ENCODE peak calls at places on chromosomes 5 and 9, in nine cellular contexts. Q is H9, M is HFFc6, P is AG10803, J is AG04450, L is nephron progenitor cell, V is IMR-90, W is type B pancreatic cell, K is lower lobe of right lung. F is an unnamed sample.

GRCh38 chr5:108924457-108924961 is 176.8 kb downstream of the FER start:
- DNase-seq in L (no peak), M (no peak), K (no peak), W (no peak), J (no peak), V (no peak), P (no peak), Q (no peak), F (no peak)

GRCh38 chr9:115374724-115375268 is 256.8 kb upstream of the TNC start:
- DNase-seq in Q (no peak), K (no peak), V (no peak), W (no peak), L (no peak), M (no peak), J (no peak), P (no peak), F (no peak)

GRCh38 chr9:33426843-33427293 is 20.5 kb downstream of the AQP3 start:
- DNase-seq in Q (no peak), L (no peak), K (no peak), J (no peak), P (no peak), W (no peak), V (no peak), M (no peak), F (no peak)

GRCh38 chr5:174514983-174515394 is 209.4 kb upstream of the MSX2 start:
- DNase-seq in V (no peak), W (no peak), L (no peak), J (no peak), Q (no peak), K (no peak), M (no peak), P (no peak), F (no peak)

GRCh38 chr5:136810198-136810823 is 445.0 kb upstream of the TRPC7 start:
- DNase-seq in Q (no peak), J (peak), L (no peak), V (peak), K (no peak), M (peak), P (peak), W (no peak), F (peak)

GRCh38 chr5:68258531-68258930 is 43.0 kb downstream of the PIK3R1 start:
- DNase-seq in Q (no peak), L (no peak), J (no peak), M (no peak), V (no peak), P (no peak), K (no peak), W (no peak), F (no peak)

GRCh38 chr9:95124582-95125359 is 192.7 kb downstream of the FANCC start:
- DNase-seq in L (no peak), M (no peak), P (peak), V (no peak), Q (peak), K (no peak), W (no peak), J (no peak), F (no peak)

GRCh38 chr9:38003946-38004808 is 64.8 kb downstream of the SHB start:
- DNase-seq in P (no peak), L (no peak), J (no peak), Q (no peak), V (no peak), M (no peak), W (no peak), K (no peak), F (no peak)

GRCh38 chr9:126761274-126761673 is 43.6 kb upstream of the ZBTB43 start:
- DNase-seq in Q (no peak), L (no peak), P (no peak), M (no peak), J (no peak), V (no peak), K (no peak), W (no peak), F (no peak)

GRCh38 chr5:64587370-64587769 is 81.6 kb downstream of the RGS7BP start:
- DNase-seq in L (no peak), J (no peak), Q (no peak), V (no peak), M (no peak), W (no peak), P (no peak), K (no peak), F (no peak)

GRCh38 chr5:170225326-170226137 is 7.3 kb upstream of the C5orf58 start:
- DNase-seq in P (peak), J (no peak), V (peak), Q (peak), W (no peak), L (peak), K (peak), M (peak), F (peak)

GRCh38 chr5:39714036-39714698 is 289.4 kb upstream of the DAB2 start:
- DNase-seq in V (peak), P (peak), Q (peak), L (peak), M (peak), W (no peak), J (peak), K (no peak), F (peak)

GRCh38 chr9:21964925-21965385 is 29.2 kb downstream of the CDKN2A start:
- DNase-seq in V (no peak), K (no peak), L (peak), Q (peak), W (no peak), P (peak), M (no peak), J (no peak), F (no peak)

GRCh38 chr9:21967169-21967568 is 27.0 kb downstream of the CDKN2A start:
- DNase-seq in P (no peak), W (no peak), L (no peak), M (no peak), J (no peak), K (no peak), Q (peak), V (no peak), F (no peak)

GRCh38 chr9:21967707-21968106 is 26.5 kb downstream of the CDKN2A start:
- DNase-seq in W (no peak), J (no peak), L (no peak), Q (no peak), V (no peak), M (no peak), P (no peak), K (no peak), F (no peak)

GRCh38 chr9:21966140-21966851 is 27.9 kb downstream of the CDKN2A start:
- DNase-seq in L (no peak), K (no peak), V (no peak), J (no peak), M (no peak), Q (peak), P (no peak), W (no peak), F (no peak)

GRCh38 chr9:21965401-21965951 is 28.7 kb downstream of the CDKN2A start:
- DNase-seq in V (peak), W (no peak), K (no peak), J (peak), M (peak), Q (peak), L (peak), P (peak), F (no peak)
- TF ChIP-seq CTCF in V (peak), W (peak), K (peak), J (peak), M (peak), Q (peak), L (peak), P (peak), F (peak)

GRCh38 chr5:8410618-8411017 is 541.7 kb downstream of the MTRR start:
- DNase-seq in V (no peak), K (no peak), W (no peak), L (no peak), M (no peak), Q (no peak), J (no peak), P (no peak), F (no peak)
- TF ChIP-seq CTCF in V (no peak), K (no peak), W (no peak), L (no peak), M (no peak), Q (no peak), J (no peak), P (no peak), F (no peak)

DNA sequence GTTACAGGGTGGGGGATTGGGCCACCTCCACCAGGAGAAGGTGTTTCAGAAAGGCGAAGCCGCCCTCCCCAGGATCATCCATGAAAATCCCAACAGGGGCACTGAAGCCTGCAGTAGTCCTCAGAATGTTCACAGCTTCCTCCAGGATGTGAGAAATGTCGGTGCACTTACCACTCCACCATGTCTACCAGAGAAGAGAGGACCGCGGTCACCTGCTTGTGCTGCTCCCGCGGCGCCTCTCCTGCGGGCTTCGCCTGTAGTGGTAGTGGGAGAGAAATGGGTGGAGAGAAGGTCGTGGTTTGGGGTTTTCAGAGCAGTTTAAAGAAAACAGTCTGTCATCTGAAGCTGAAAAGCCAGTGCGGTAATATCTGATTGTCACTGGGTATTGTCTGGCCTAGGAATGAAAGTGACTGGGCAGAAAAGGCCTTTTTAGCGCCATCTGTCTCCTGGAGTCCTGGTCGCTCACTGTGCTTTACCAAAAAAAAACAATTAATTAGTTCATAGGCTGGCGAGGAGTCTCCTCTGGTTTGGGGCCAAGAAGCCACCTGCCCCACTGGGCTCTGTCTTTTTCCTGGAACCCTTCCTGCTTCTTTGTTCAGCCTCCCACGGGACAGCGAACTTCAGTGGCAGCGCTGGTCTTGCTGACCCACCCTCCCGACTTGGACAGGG is 23.0 kb upstream of the PPP1R26 start:
- DNase-seq in Q (no peak), P (no peak), W (no peak), J (no peak), L (no peak), M (no peak), V (no peak), K (no peak), F (no peak)
- TF ChIP-seq CTCF in Q (no peak), P (no peak), W (no peak), J (no peak), L (no peak), M (no peak), V (no peak), K (no peak), F (no peak)

DNA sequence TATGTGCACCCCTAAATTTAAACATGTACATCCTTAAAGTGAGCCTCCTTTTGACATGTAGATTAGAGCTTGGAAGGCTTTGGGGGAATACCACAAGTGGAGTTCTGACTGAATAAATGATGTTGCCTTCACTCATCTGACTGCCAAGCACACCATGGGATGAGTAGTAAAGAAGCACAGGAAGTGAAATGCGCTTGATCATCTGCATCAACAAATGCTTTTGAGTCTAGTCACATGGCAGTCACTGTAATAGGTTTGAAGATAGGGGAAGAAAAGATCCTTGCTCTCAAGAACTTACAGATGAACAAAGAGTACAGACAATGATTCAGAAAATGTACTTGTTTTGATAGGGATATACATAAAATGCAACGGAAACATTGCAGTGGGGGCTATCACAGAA is 62.0 kb upstream of the STARD4 start:
- DNase-seq in M (peak), P (no peak), Q (no peak), W (no peak), V (peak), L (no peak), J (no peak), K (no peak), F (no peak)
- TF ChIP-seq CTCF in M (no peak), P (no peak), Q (no peak), W (no peak), V (no peak), L (no peak), J (no peak), K (no peak), F (no peak)

GRCh38 chr9:92747459-92748232 is 17.0 kb downstream of the BICD2 start:
- DNase-seq in L (no peak), M (no peak), V (peak), K (no peak), Q (no peak), J (no peak), W (no peak), P (no peak), F (no peak)

GRCh38 chr9:92748233-92748497 is 16.5 kb downstream of the BICD2 start:
- DNase-seq in P (no peak), J (no peak), M (no peak), L (no peak), K (no peak), W (no peak), V (no peak), Q (no peak), F (no peak)

GRCh38 chr9:92746567-92747458 is 17.8 kb downstream of the BICD2 start:
- DNase-seq in W (no peak), K (no peak), M (no peak), V (peak), P (no peak), Q (peak), L (no peak), J (no peak), F (no peak)

GRCh38 chr9:92749934-92750315 is 14.7 kb downstream of the BICD2 start:
- DNase-seq in K (no peak), L (no peak), Q (no peak), M (no peak), J (no peak), P (peak), W (no peak), V (peak), F (no peak)

DNA sequence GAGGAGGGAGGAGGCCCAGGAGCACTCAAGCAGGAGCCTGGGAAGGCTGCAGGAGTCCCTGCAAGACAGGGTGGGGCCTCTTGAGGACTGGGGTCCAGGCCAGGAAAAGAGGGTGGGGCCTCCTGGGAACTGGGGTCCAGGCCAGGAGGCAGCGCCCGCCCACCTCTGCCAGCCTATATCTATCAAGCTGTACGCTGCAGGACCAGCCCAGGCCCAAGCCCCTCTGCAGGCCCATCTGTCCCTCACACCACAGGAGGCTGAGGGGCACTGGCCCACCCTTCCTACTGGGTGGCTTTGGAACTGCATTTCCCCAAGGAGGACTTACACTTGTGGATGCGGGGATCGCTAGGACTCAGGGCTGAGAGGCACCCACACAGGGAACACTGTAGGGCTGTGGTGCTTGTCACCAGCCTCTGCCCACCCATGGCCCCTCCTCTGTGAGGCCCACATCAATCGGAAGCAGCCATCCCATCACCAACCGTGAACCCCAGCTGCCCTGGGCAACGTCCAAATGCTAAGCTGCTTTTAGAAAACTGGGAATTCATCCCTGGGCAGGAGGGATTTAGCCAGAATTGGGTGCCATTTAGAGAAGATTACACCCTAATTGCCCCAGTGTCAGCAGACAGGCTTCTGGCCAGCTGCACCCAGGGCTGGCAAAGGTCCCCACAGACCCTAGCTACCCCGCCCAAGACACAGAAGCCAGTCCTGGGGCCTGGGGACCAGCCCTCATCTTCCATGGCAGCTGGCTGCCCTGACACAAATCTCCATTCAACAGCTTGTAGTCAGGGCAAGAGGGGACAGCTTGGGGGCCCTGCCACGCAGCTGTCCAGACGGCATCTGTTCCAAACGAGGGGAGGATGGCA is 15.3 kb downstream of the BICD2 start:
- DNase-seq in W (no peak), P (no peak), M (no peak), V (no peak), J (no peak), L (no peak), Q (peak), K (no peak), F (no peak)
- TF ChIP-seq CTCF in W (no peak), P (peak), M (no peak), V (no peak), J (no peak), L (no peak), Q (no peak), K (peak), F (no peak)

DNA sequence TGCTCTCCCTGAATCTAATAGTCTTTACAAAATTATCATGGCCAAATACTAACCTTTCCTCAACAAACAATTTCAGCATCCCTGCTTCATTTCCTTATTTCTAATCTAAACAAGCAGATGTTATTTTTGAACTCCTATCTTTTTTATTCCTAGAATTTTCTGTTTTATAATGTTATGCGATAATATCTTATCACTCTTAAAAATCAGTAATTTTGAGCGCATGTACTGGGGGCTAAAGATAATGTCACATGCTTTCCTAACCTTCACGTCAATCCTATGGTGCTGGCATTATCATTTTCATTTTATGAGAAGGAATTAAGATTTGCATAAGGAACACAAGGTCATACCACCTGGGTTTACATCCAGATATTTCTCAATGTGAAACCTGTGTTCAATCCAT is 648.0 kb downstream of the BRINP1 start:
- DNase-seq in P (no peak), W (no peak), J (no peak), K (no peak), M (no peak), V (no peak), L (no peak), Q (no peak), F (no peak)
- TF ChIP-seq CTCF in P (no peak), W (no peak), J (no peak), K (no peak), M (no peak), V (no peak), L (no peak), Q (no peak), F (no peak)

GRCh38 chr9:112332272-112332671 is 1.1 kb downstream of the PTBP3 start:
- DNase-seq in Q (no peak), W (no peak), V (no peak), M (no peak), K (no peak), L (no peak), J (no peak), P (no peak), F (no peak)

GRCh38 chr9:112332977-112333638 is at the start of gene PTBP3:
- DNase-seq in P (peak), Q (peak), W (peak), J (peak), K (peak), V (peak), M (peak), L (peak), F (no peak)

GRCh38 chr9:112332674-112332976 is 794 bp downstream of the PTBP3 start:
- DNase-seq in V (no peak), M (no peak), Q (no peak), P (no peak), J (no peak), W (no peak), K (no peak), L (no peak), F (no peak)

GRCh38 chr9:112334319-112334828 is 955 bp upstream of the PTBP3 start:
- DNase-seq in M (peak), V (peak), W (no peak), K (no peak), L (no peak), P (peak), J (no peak), Q (no peak), F (no peak)

DNA sequence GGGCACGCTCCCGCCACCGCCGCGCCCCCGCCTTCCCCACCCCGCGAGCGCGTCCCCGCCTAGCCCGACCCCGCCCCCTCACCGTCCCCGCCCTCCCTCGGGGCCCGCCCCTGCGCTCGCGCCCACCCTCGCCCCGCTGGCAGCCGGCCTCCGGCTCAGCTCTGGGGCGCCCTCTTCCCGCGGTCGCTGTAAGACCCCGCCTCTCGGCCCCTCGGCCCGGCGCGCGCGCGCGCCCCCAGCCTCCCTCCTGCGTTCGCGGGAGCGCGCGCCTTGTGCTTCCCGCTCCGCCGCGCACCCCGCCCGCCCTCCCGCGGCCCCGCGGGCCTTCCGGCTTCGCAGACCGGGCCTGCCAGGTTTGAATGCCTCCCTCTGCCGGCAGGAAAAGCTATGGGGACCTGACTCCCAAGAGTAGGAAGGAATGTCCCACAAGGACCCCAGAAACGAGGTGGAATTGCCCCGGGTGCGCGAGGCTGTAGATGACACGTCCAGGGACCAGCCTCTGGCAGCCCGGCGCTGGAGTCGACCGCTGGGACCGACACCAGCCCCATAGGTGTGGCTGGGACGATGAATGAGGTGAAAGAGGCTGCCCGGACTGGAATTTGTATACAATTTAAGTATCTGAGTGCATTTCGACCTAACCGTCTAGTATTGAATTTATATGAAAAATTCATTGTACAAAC is 360 bp upstream of the PTBP3 start:
- DNase-seq in P (peak), M (peak), J (peak), W (peak), V (peak), K (peak), L (peak), Q (peak), F (peak)
- TF ChIP-seq CTCF in P (peak), M (peak), J (peak), W (peak), V (peak), K (peak), L (peak), Q (peak), F (peak)

GRCh38 chr9:77756449-77756848 is 108.3 kb upstream of the GNA14 start:
- DNase-seq in V (peak), W (no peak), J (no peak), K (no peak), M (no peak), P (no peak), Q (no peak), L (no peak), F (no peak)
- TF ChIP-seq CTCF in V (no peak), W (no peak), J (no peak), K (no peak), M (no peak), P (no peak), Q (peak), L (no peak), F (no peak)

GRCh38 chr9:111631071-111631971 is at the start of gene DNAJC25:
- DNase-seq in P (peak), J (peak), Q (peak), L (peak), M (peak), W (peak), V (peak), K (peak), F (peak)
- TF ChIP-seq CTCF in P (no peak), J (no peak), Q (peak), L (no peak), M (peak), W (peak), V (no peak), K (no peak), F (peak)